ENCODE peak calls at places on chromosomes 7 and 10, in four cellular contexts. B, F, Z and K are unnamed samples.

GRCh38 chr7:105461518-105461917 is 60.6 kb downstream of the PUS7 start:
- DNase-seq in B (peak), F (no peak), Z (no peak), K (no peak)

GRCh38 chr7:157422279-157422678 is 85.5 kb downstream of the DNAJB6 start:
- DNase-seq in F (no peak), B (no peak), Z (no peak), K (no peak)

GRCh38 chr10:60048146-60048545 is 141.8 kb upstream of the CCDC6 start:
- DNase-seq in F (no peak), Z (peak), B (peak), K (peak)

GRCh38 chr7:43646603-43647313 is 63.9 kb downstream of the STK17A start:
- DNase-seq in F (no peak), B (peak), Z (peak), K (no peak)

GRCh38 chr7:141563956-141564623 is 12.9 kb downstream of the AGK start:
- DNase-seq in F (no peak), Z (no peak), B (peak), K (no peak)

GRCh38 chr7:36474283-36475010 is 84.8 kb downstream of the ANLN start:
- DNase-seq in Z (no peak), B (no peak), F (no peak), K (no peak)

GRCh38 chr10:116596062-116596461 is 5.3 kb downstream of the PNLIPRP1 start:
- DNase-seq in Z (no peak), F (no peak), B (no peak), K (no peak)

GRCh38 chr10:110737886-110738634 is 93.9 kb downstream of the RBM20 start:
- DNase-seq in Z (peak), B (peak), F (no peak), K (no peak)

GRCh38 chr7:98470131-98470985 is 69.5 kb upstream of the BAIAP2L1 start:
- DNase-seq in Z (peak), F (peak), B (no peak), K (peak)

GRCh38 chr10:62264702-62265436 is 3.8 kb downstream of the RTKN2 start:
- DNase-seq in F (no peak), B (peak), Z (peak), K (peak)

GRCh38 chr7:93016085-93016471 is 101.7 kb downstream of the SAMD9 start:
- DNase-seq in Z (no peak), F (peak), B (peak), K (no peak)

GRCh38 chr10:8581521-8582225 is 527.2 kb downstream of the GATA3 start:
- DNase-seq in Z (no peak), B (no peak), F (no peak), K (no peak)

GRCh38 chr7:99949645-99950228 is 20.3 kb upstream of the GJC3 start:
- DNase-seq in F (no peak), B (peak), Z (no peak), K (no peak)

GRCh38 chr10:112359606-112360307 is 14.2 kb upstream of the ACSL5 start:
- DNase-seq in F (no peak), B (no peak), Z (no peak), K (no peak)

GRCh38 chr10:113094114-113094486 is 144.1 kb downstream of the TCF7L2 start:
- DNase-seq in Z (no peak), B (peak), F (no peak), K (no peak)

GRCh38 chr10:112759519-112759918 is 190.5 kb upstream of the TCF7L2 start:
- DNase-seq in B (no peak), Z (no peak), F (no peak), K (no peak)

GRCh38 chr7:134809611-134810010 is 30.2 kb downstream of the CALD1 start:
- DNase-seq in F (no peak), B (peak), Z (no peak), K (no peak)

GRCh38 chr10:17465328-17466125 is 11.1 kb upstream of the ST8SIA6 start:
- DNase-seq in F (no peak), B (no peak), Z (no peak), K (no peak)

GRCh38 chr7:54542920-54543539 is 855 bp downstream of the VSTM2A start:
- DNase-seq in F (no peak), Z (peak), B (peak), K (no peak)

GRCh38 chr10:85679061-85679460 is 687.5 kb downstream of the GRID1 start:
- DNase-seq in F (no peak), Z (no peak), B (no peak), K (no peak)

GRCh38 chr7:128755816-128756476 is 16.8 kb downstream of the CALU start:
- DNase-seq in F (no peak), B (peak), Z (no peak), K (no peak)

GRCh38 chr7:151382079-151382885 is 27.6 kb downstream of the WDR86 start:
- DNase-seq in B (no peak), Z (no peak), F (peak), K (no peak)

GRCh38 chr10:17375936-17376584 is 78.3 kb downstream of the ST8SIA6 start:
- DNase-seq in F (no peak), Z (peak), B (peak), K (peak)

GRCh38 chr7:119983468-119983867 is 289.5 kb upstream of the KCND2 start:
- DNase-seq in F (no peak), B (no peak), Z (no peak), K (no peak)

GRCh38 chr10:72322280-72323058 is 32.2 kb downstream of the DNAJB12 start:
- DNase-seq in B (no peak), F (no peak), Z (no peak), K (peak)

GRCh38 chr10:120253131-120253530 is 203.9 kb upstream of the PLPP4 start:
- DNase-seq in F (no peak), B (no peak), Z (no peak), K (no peak)

GRCh38 chr7:15853832-15854470 is 167.5 kb upstream of the MEOX2 start:
- DNase-seq in F (no peak), Z (no peak), B (no peak), K (no peak)

GRCh38 chr10:61942997-61943457 is 41.5 kb downstream of the ARID5B start:
- DNase-seq in B (peak), F (no peak), Z (no peak), K (no peak)

GRCh38 chr10:104417629-104418292 is 64.1 kb downstream of the CFAP58 start:
- DNase-seq in B (peak), Z (no peak), F (no peak), K (no peak)

GRCh38 chr10:95605163-95605562 is 44.0 kb upstream of the SORBS1 start:
- DNase-seq in Z (peak), B (peak), F (no peak), K (no peak)

GRCh38 chr7:102888561-102889233 is 24.1 kb upstream of the LRRC17 start:
- DNase-seq in F (no peak), B (no peak), Z (no peak), K (no peak)

GRCh38 chr10:130954326-130954905 is 357.1 kb downstream of the TCERG1L start:
- DNase-seq in B (no peak), Z (no peak), F (no peak), K (no peak)

GRCh38 chr7:116169060-116169459 is 41.3 kb upstream of the TES start:
- DNase-seq in Z (no peak), B (peak), F (no peak), K (peak)

GRCh38 chr7:116165717-116166116 is 44.6 kb upstream of the TES start:
- DNase-seq in F (no peak), B (no peak), Z (no peak), K (no peak)

GRCh38 chr7:116164552-116164951 is 45.8 kb upstream of the TES start:
- DNase-seq in B (peak), F (no peak), Z (no peak), K (no peak)

GRCh38 chr7:116166167-116166566 is 44.2 kb upstream of the TES start:
- DNase-seq in F (no peak), Z (no peak), B (no peak), K (no peak)

DNA sequence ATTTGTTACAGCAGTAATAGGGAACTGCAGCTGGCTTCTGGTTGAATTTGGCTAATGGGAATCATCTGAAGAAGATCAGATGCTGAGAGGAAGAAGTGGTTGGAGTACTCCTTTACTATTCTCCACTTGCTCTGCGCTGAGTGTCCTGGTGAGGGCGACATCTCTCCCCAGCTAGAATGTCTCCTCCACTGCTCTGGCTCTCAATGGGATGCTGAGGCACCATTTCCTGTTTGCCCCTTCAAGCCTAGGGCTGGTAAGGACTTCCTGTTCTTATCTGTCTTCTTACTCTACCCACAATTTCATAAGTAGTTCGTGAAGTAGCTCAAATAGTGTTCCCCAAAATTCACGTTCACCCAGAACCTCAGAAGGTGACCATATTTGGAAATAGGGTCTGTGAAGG is 43.2 kb upstream of the TES start:
- DNase-seq in F (no peak), Z (no peak), B (no peak), K (no peak)
- TF ChIP-seq CTCF in F (no peak), Z (no peak), B (peak), K (no peak)

DNA sequence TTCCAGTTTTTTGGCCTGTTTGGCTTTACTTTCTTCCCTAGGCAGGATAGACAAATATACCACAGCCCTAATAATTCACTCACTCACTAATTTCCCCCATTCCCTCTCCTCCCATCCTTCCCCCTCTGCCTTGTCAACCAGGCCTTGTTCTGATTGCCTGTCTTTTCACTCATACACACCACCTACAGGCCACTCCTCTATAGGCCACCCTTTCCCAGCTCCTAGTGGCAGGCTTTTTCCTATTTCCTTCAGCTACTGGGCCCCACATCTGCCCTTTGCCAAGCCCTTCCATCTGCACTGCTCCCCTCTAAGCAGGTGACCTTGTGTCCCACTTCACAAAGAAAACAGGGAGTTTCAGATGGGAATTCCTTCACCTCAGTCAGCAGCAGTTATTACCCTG is 59.8 kb upstream of the MSRB2 start:
- DNase-seq in F (no peak), B (peak), Z (peak), K (peak)
- TF ChIP-seq CTCF in F (no peak), B (peak), Z (peak), K (peak)

DNA sequence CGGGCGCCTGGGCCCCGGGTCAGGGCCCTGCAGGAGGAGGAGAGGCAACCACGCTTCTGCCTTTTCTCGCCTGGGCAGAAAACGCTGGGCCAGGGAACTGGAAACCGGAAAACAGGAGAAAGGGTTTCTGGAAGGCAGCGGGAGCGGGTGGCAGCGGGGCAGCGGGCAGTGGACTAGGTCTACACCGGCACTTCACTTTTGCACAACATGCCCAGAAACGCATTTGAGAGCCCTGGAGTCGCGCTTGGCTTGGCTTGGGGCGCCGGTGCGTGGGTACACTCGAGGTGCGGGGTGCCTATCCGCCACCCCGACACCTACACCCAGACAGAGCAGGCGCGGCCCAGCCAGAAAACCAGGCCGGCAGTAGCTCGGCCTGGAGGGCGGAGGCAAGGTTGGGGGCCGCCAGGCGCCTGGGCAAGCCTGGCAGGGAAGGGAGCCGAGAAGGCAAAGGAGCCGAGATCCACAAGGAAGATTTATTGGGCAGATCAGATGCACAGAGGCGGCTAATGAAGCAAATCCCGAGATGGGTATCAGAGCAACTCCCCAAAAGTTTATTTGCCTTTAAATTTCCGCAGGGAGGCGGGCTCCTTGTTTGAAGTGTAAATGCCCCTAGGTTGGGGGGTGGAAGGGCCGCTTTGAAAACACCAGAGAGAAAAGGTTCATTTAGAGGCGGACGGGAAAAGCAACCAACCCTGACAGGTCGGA is 3.2 kb upstream of the PAX2 start:
- DNase-seq in Z (no peak), F (no peak), B (no peak), K (no peak)
- TF ChIP-seq CTCF in Z (no peak), F (no peak), B (no peak), K (no peak)

DNA sequence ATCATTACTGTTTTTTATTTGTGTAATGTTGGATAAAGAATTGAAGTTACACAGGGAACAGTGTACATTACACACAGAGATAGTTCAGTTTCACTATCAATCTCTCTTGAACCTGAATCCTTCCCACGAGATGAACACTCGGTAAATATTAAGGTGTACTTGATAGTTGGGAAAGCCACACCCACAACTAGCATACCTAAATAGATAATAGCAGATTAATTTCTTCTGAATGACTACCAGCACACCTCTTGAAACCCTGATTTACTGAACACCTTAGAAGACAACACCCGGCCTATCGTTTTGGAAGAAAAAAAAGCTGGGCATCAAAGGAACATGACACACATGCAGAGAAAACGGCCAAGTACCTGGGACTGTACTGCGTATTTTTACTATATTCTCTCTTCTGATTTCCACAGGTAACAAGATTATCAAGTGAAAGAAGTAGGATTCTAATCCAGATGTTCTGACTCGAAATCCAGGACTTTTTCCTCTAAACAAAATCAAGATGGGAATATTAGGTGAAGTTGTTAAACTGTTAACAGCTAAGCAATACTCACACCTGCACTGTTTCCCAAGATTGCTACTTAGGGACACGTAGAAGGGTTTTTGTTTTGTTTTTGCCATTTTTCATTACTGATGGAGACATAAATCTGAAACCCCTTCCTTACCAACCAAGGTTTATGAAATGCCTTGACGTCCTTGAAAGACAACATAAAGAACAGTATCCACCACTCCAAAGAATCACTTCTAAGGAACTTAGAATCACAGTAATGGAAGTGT is 1.0 kb downstream of the CCDC186 start:
- DNase-seq in Z (no peak), F (no peak), B (peak), K (no peak)
- TF ChIP-seq CTCF in Z (no peak), F (no peak), B (no peak), K (no peak)

GRCh38 chr7:72152171-72153131 is 259.7 kb downstream of the CALN1 start:
- DNase-seq in F (no peak), Z (peak), B (no peak), K (no peak)
- TF ChIP-seq CTCF in F (no peak), Z (no peak), B (no peak), K (no peak)

GRCh38 chr7:824664-825063 is 7.6 kb upstream of the SUN1 start:
- DNase-seq in B (no peak), F (peak), Z (no peak), K (no peak)

GRCh38 chr7:824106-824505 is 8.2 kb upstream of the SUN1 start:
- DNase-seq in Z (no peak), F (peak), B (no peak), K (no peak)

GRCh38 chr7:823639-824038 is 8.6 kb upstream of the SUN1 start:
- DNase-seq in Z (no peak), F (peak), B (no peak), K (no peak)

GRCh38 chr7:821688-822087 is 10.6 kb upstream of the SUN1 start:
- DNase-seq in F (peak), B (no peak), Z (peak), K (no peak)

DNA sequence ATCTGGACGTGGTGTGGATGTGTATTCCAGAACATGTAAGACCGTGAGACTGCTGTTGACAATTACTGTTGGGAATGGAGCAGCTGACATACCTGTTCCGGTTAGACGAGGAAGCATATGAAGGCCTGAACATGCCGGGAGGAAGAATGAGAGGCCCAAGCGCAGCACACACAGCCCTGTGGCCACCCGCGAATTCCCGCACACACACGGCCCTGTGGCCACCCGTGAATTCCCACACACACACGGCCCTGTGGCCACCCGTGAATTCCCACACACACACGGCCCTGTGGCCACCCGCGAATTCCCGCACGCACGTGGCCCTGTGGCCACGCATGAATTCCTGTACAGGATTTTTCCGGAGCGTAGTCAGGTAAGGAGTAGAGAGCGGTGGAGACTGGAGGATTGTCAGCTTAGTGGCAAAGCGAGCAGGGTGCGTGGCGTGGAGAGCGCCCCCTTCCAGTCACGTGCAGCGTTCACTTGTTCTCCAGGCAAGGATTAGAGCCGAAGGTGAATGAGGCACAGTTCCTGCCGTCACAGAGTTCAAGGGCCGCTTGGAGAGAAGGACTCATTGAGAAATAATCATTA is 9.5 kb upstream of the SUN1 start:
- DNase-seq in F (peak), Z (no peak), B (no peak), K (no peak)
- TF ChIP-seq CTCF in F (no peak), Z (no peak), B (no peak), K (no peak)

DNA sequence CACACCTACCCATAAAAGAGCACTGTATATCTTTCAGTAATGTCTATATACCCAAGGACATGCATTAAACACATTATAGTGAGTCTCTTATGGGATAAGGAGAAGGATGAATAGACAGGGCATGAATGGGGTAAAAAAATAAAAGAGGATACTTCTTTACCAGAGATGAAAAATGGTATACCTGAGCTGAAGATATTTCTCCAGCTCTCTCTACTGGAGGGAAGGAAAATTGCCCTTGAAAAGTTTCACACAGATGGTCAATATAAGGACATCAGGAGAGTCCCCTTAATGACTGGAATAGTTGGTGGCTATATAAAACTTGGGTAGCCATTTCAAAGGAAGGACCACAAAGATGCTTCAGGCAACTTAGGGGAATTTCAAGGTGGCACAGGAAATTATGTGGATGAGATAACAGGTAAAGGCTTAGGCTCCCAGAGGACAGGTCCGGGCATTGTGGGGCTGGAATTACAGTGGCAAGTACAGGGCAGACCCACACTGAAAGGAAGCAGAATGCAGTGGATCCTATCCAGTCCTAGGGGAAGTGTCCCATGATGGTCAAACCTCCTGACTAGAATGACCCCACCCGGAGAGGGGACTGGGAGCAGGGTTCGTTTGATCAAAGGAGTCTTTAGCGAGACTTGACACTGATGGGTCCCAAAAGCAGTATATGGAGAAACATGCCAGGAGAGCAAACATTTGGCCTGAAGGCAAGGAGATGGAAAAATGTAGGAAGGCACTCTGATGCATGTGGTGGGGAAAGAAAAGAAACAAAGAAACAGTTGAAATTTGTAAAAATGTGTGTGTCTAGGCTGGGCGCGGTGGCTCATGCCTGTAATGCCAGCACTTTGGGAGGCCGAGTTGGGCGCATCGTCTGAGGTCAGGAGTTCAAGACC is 35.6 kb downstream of the PLAU start:
- DNase-seq in B (no peak), Z (no peak), F (no peak), K (no peak)
- TF ChIP-seq CTCF in B (no peak), Z (peak), F (no peak), K (no peak)

GRCh38 chr10:80468806-80469421 is 14.8 kb downstream of the TSPAN14 start:
- DNase-seq in F (no peak), Z (no peak), B (no peak), K (no peak)
- TF ChIP-seq CTCF in F (no peak), Z (no peak), B (no peak), K (no peak)